ENCODE peak calls at places on chromosome 18, in eight cellular contexts. D, U, W, X, H, K, R and F are unnamed samples.

GRCh38 chr18:79156330-79156729 is 87.1 kb downstream of the ATP9B start:
- DNase-seq in D (no peak), U (no peak), W (no peak), X (no peak), H (no peak), K (no peak), R (no peak), F (no peak)

GRCh38 chr18:13165636-13166423 is 52.7 kb upstream of the LDLRAD4 start:
- DNase-seq in D (no peak), U (no peak), W (no peak), X (no peak), H (no peak), K (no peak), R (no peak), F (no peak)

GRCh38 chr18:76256897-76257500 is 238.0 kb downstream of the ZNF516 start:
- DNase-seq in D (no peak), U (peak), W (no peak), X (no peak), H (peak), K (no peak), R (peak), F (no peak)

GRCh38 chr18:48961547-48961946 is 10.8 kb upstream of the SMAD7 start:
- DNase-seq in D (no peak), U (no peak), W (no peak), X (no peak), H (no peak), K (no peak), R (no peak), F (no peak)

GRCh38 chr18:70640336-70640887 is 351.6 kb downstream of the SOCS6 start:
- DNase-seq in D (no peak), U (no peak), W (peak), X (no peak), H (no peak), K (no peak), R (no peak), F (no peak)

GRCh38 chr18:62345909-62346308 is 20.8 kb downstream of the TNFRSF11A start:
- DNase-seq in D (no peak), U (no peak), W (no peak), X (no peak), H (no peak), K (no peak), R (no peak), F (no peak)

GRCh38 chr18:33231474-33232317 is 208.8 kb downstream of the CCDC178 start:
- DNase-seq in D (no peak), U (peak), W (peak), X (no peak), H (peak), K (peak), R (peak), F (peak)

GRCh38 chr18:24271381-24272331 is 126.0 kb downstream of the OSBPL1A start:
- DNase-seq in D (no peak), U (peak), W (peak), X (no peak), H (peak), K (peak), R (peak), F (peak)

GRCh38 chr18:74505776-74506175 is 9.6 kb downstream of the CNDP2 start:
- DNase-seq in D (no peak), U (no peak), W (no peak), X (peak), H (no peak), K (no peak), R (no peak), F (no peak)

GRCh38 chr18:524496-524895 is 24.0 kb upstream of the COLEC12 start:
- DNase-seq in D (no peak), U (no peak), W (no peak), X (no peak), H (peak), K (no peak), R (no peak), F (no peak)

GRCh38 chr18:51622676-51623075 is 425.2 kb upstream of the MEX3C start:
- DNase-seq in D (no peak), U (no peak), W (no peak), X (no peak), H (no peak), K (no peak), R (no peak), F (no peak)

GRCh38 chr18:58015045-58015444 is 29.0 kb upstream of the NEDD4L start:
- DNase-seq in D (no peak), U (no peak), W (no peak), X (no peak), H (no peak), K (no peak), R (no peak), F (no peak)

GRCh38 chr18:45664824-45665763 is 49.8 kb downstream of the SLC14A2 start:
- DNase-seq in D (peak), U (peak), W (peak), X (peak), H (peak), K (peak), R (peak), F (peak)

GRCh38 chr18:49531678-49532153 is 30.1 kb upstream of the LIPG start:
- DNase-seq in D (no peak), U (peak), W (no peak), X (no peak), H (no peak), K (no peak), R (no peak), F (no peak)

GRCh38 chr18:10101293-10101701 is 187.5 kb downstream of the VAPA start:
- DNase-seq in D (no peak), U (no peak), W (no peak), X (no peak), H (no peak), K (no peak), R (no peak), F (no peak)

GRCh38 chr18:31209041-31209440 is 46.4 kb upstream of the DSC1 start:
- DNase-seq in D (no peak), U (no peak), W (no peak), X (no peak), H (no peak), K (no peak), R (no peak), F (no peak)

GRCh38 chr18:74331404-74331803 is 15.8 kb downstream of the C18orf63 start:
- DNase-seq in D (no peak), U (peak), W (peak), X (no peak), H (peak), K (no peak), R (peak), F (peak)

GRCh38 chr18:14074187-14074586 is 58.0 kb downstream of the ZNF519 start:
- DNase-seq in D (no peak), U (no peak), W (no peak), X (no peak), H (no peak), K (no peak), R (peak), F (no peak)

GRCh38 chr18:24118750-24119577 is 19.9 kb upstream of the CABYR start:
- DNase-seq in D (peak), U (peak), W (peak), X (peak), H (peak), K (peak), R (peak), F (peak)

GRCh38 chr18:25737710-25738251 is 352.6 kb downstream of the SS18 start:
- DNase-seq in D (no peak), U (no peak), W (no peak), X (no peak), H (peak), K (peak), R (no peak), F (no peak)